ENCODE peak calls at places on chromosomes 5 and 9, in six cellular contexts. N is keratinocyte, H is heart left ventricle, X is mucosa of descending colon, M is PC-3, G is A549. O is an unnamed sample.
A peak's percentile ranks its signal among the peaks of the same experiment; 100 is the strongest.

GRCh38 chr9:130266236-130267098 is 907 bp downstream of the HMCN2 start:
- DNase-seq in N (no peak), H (no peak), X (no peak), M (no peak), G (no peak), O (peak; percentile 98)

GRCh38 chr9:75148551-75148950 is 60.2 kb downstream of the OSTF1 start:
- DNase-seq in N (no peak), H (no peak), X (no peak), M (peak; percentile 12), G (no peak), O (no peak)

GRCh38 chr9:34381323-34381722 is 4.6 kb upstream of the MYORG start:
- DNase-seq in N (no peak), H (peak; percentile 37), X (peak; percentile 50), M (no peak), G (no peak), O (no peak)

GRCh38 chr9:133188006-133188842 is 20.8 kb downstream of the OBP2B start:
- DNase-seq in N (no peak), H (no peak), X (peak; percentile 46), M (peak; percentile 48), G (peak; percentile 58), O (no peak)

GRCh38 chr9:92189782-92190535 is 74.7 kb upstream of the SPTLC1 start:
- DNase-seq in N (no peak), H (no peak), X (no peak), M (no peak), G (no peak), O (no peak)

GRCh38 chr5:149545327-149545726 is 5.9 kb downstream of the CSNK1A1 start:
- DNase-seq in N (no peak), H (no peak), X (no peak), M (no peak), G (no peak), O (no peak)

GRCh38 chr9:27785714-27786100 is 212.4 kb upstream of the C9orf72 start:
- DNase-seq in N (no peak), H (no peak), X (no peak), M (peak; percentile 17), G (no peak), O (no peak)

GRCh38 chr5:10828241-10828640 is 67.2 kb upstream of the DAP start:
- DNase-seq in N (no peak), H (no peak), X (no peak), M (peak; percentile 14), G (no peak), O (no peak)

GRCh38 chr5:57366744-57367143 is 115.9 kb downstream of the ACTBL2 start:
- DNase-seq in N (peak; percentile 52), H (no peak), X (no peak), M (peak; percentile 86), G (peak; percentile 74), O (peak; percentile 67)

GRCh38 chr5:141857226-141857625 is 21.0 kb downstream of the PCDH1 start:
- DNase-seq in N (no peak), H (no peak), X (no peak), M (no peak), G (no peak), O (no peak)

GRCh38 chr5:10578292-10578663 is 14.4 kb downstream of the ANKRD33B start:
- DNase-seq in N (no peak), H (no peak), X (no peak), M (no peak), G (no peak), O (no peak)

GRCh38 chr9:37466037-37466709 is 923 bp upstream of the ZBTB5 start:
- DNase-seq in N (no peak), H (peak; percentile 67), X (peak; percentile 79), M (no peak), G (peak; percentile 79), O (no peak)

GRCh38 chr9:91340395-91340794 is 21.3 kb downstream of the AUH start:
- DNase-seq in N (no peak), H (no peak), X (no peak), M (no peak), G (no peak), O (no peak)

GRCh38 chr5:154878642-154879335 is 20.4 kb downstream of the CNOT8 start:
- DNase-seq in N (no peak), H (no peak), X (no peak), M (no peak), G (no peak), O (no peak)

GRCh38 chr5:72455477-72455876 is 51.7 kb downstream of the ZNF366 start:
- DNase-seq in N (no peak), H (no peak), X (no peak), M (no peak), G (no peak), O (no peak)

GRCh38 chr5:174990909-174991308 is 266.5 kb downstream of the MSX2 start:
- DNase-seq in N (no peak), H (peak; percentile 34), X (no peak), M (no peak), G (no peak), O (no peak)

GRCh38 chr9:10071579-10071978 is 541.2 kb downstream of the PTPRD start:
- DNase-seq in N (no peak), H (no peak), X (no peak), M (no peak), G (no peak), O (no peak)

GRCh38 chr5:111394580-111394979 is 117.8 kb downstream of the STARD4 start:
- DNase-seq in N (no peak), H (no peak), X (no peak), M (peak; percentile 30), G (no peak), O (peak; percentile 45)

GRCh38 chr9:131839281-131840084 is 99.6 kb upstream of the RAPGEF1 start:
- DNase-seq in N (no peak), H (peak; percentile 25), X (peak; percentile 38), M (peak; percentile 74), G (no peak), O (no peak)

GRCh38 chr5:84603557-84604185 is 219.0 kb upstream of the EDIL3 start:
- DNase-seq in N (no peak), H (peak; percentile 27), X (no peak), M (peak; percentile 6), G (no peak), O (no peak)

GRCh38 chr5:6110441-6111005 is 267.8 kb downstream of the MED10 start:
- DNase-seq in N (no peak), H (no peak), X (no peak), M (no peak), G (no peak), O (no peak)

GRCh38 chr9:35972093-35972492 is 14.1 kb upstream of the OR2S2 start:
- DNase-seq in N (no peak), H (no peak), X (no peak), M (no peak), G (no peak), O (no peak)

GRCh38 chr9:132008184-132008781 is 71.4 kb downstream of the MED27 start:
- DNase-seq in N (peak; percentile 76), H (no peak), X (no peak), M (peak; percentile 77), G (peak; percentile 72), O (no peak)

GRCh38 chr5:89769975-89770374 is 639.6 kb downstream of the CETN3 start:
- DNase-seq in N (no peak), H (no peak), X (no peak), M (peak; percentile 80), G (no peak), O (no peak)

GRCh38 chr5:169946743-169947142 is 33.6 kb downstream of the INSYN2B start:
- DNase-seq in N (no peak), H (no peak), X (no peak), M (no peak), G (no peak), O (no peak)

GRCh38 chr9:133674091-133674490 is 37.9 kb downstream of the DBH start:
- DNase-seq in N (no peak), H (no peak), X (no peak), M (no peak), G (no peak), O (no peak)

GRCh38 chr5:131275996-131276535 is 12.2 kb downstream of the CDC42SE2 start:
- DNase-seq in N (no peak), H (no peak), X (no peak), M (no peak), G (no peak), O (no peak)

GRCh38 chr5:69007726-69008368 is 86.0 kb upstream of the SLC30A5 start:
- DNase-seq in N (peak; percentile 49), H (peak; percentile 39), X (peak; percentile 87), M (peak; percentile 78), G (peak; percentile 55), O (peak; percentile 88)

GRCh38 chr5:40834391-40834848 is 602 bp downstream of the RPL37 start:
- DNase-seq in N (no peak), H (no peak), X (peak; percentile 46), M (no peak), G (no peak), O (peak; percentile 43)

GRCh38 chr9:108894225-108894997 is 32.3 kb downstream of the ACTL7A start:
- DNase-seq in N (no peak), H (no peak), X (no peak), M (no peak), G (no peak), O (no peak)

GRCh38 chr9:79616971-79617370 is 45.2 kb downstream of the TLE4 start:
- DNase-seq in N (no peak), H (no peak), X (no peak), M (no peak), G (no peak), O (no peak)

GRCh38 chr5:90894866-90895420 is 336.3 kb downstream of the ADGRV1 start:
- DNase-seq in N (no peak), H (no peak), X (no peak), M (no peak), G (no peak), O (no peak)
- H3K4me3 ChIP-seq in N (no peak overlapping the region), H (no peak overlapping the region), X (no peak overlapping the region), M (no peak overlapping the region), G (no peak overlapping the region), O (no peak overlapping the region)

DNA sequence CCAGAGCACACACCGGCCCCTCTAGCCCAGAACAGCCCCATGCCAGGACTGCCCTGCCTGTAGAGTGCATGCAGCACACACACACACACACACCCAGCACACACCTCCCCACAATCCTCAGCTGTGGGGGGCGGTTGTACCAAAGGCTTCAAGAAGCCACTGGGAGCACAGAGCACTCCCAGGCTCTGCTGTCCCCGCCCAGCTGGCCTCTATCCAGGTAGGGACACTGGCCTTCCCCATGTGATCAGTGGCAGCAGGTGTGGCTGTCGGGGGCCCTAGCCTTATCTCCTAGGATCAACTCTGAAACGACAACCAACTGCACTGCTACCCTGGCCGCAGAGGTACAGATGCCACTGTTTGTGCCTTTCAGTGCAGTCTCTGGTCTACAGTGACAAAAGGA is 2.0 kb downstream of the ANAPC2 start:
- DNase-seq in N (no peak), H (no peak), X (peak; percentile 66), M (no peak), G (no peak), O (no peak)
- H3K4me3 ChIP-seq in N (no peak overlapping the region), H (no peak overlapping the region), X (no peak overlapping the region), M (peak overlapping the region; percentile 99), G (no peak overlapping the region), O (no peak overlapping the region)

GRCh38 chr5:39640552-39640951 is 215.8 kb upstream of the DAB2 start:
- DNase-seq in N (no peak), H (no peak), X (no peak), M (no peak), G (no peak), O (no peak)
- H3K4me3 ChIP-seq in N (no peak overlapping the region), H (no peak overlapping the region), X (no peak overlapping the region), M (no peak overlapping the region), G (no peak overlapping the region), O (no peak overlapping the region)

GRCh38 chr9:86351897-86352296 is 2.3 kb downstream of the TUT7 start:
- DNase-seq in N (no peak), H (no peak), X (no peak), M (no peak), G (no peak), O (no peak)
- H3K4me3 ChIP-seq in N (peak overlapping the region; percentile 100), H (peak overlapping the region; percentile 96), X (no peak overlapping the region), M (peak overlapping the region; percentile 100), G (no peak overlapping the region), O (no peak overlapping the region)

GRCh38 chr5:65141487-65141886 is 340.2 kb downstream of the ADAMTS6 start:
- DNase-seq in N (no peak), H (no peak), X (no peak), M (no peak), G (no peak), O (no peak)
- H3K4me3 ChIP-seq in N (no peak overlapping the region), H (no peak overlapping the region), X (no peak overlapping the region), M (no peak overlapping the region), G (no peak overlapping the region), O (no peak overlapping the region)

O was measured in trophoblast cell.